ENCODE peak calls at places on chromosomes 2 and 18, in nine cellular contexts. T is breast epithelium, I is A549, A is Peyer's patch, P is thyroid gland, V is HCT116, M is tibial nerve, Z is testis, O is adrenal gland. F is an unnamed sample.

GRCh38 chr2:20050104-20050711 is 1.2 kb downstream of the LAPTM4A start:
- DNase-seq in O (no peak), M (peak), P (no peak), Z (peak), I (no peak), V (no peak), A (peak), T (no peak), F (peak)

GRCh38 chr18:22257022-22257543 is 87.7 kb downstream of the GATA6 start:
- DNase-seq in T (no peak), O (no peak), A (no peak), Z (no peak), P (no peak), M (no peak), V (no peak), I (no peak), F (peak)

GRCh38 chr18:24009651-24010333 is 4.8 kb upstream of the TTC39C start:
- DNase-seq in P (no peak), A (peak), V (no peak), Z (no peak), O (no peak), M (no peak), T (no peak), I (no peak), F (no peak)

GRCh38 chr2:121338281-121338680 is 53.3 kb upstream of the TFCP2L1 start:
- DNase-seq in V (no peak), A (no peak), M (no peak), T (no peak), I (no peak), Z (no peak), P (no peak), O (no peak), F (no peak)

GRCh38 chr2:74558284-74559230 is 4.0 kb downstream of the DOK1 start:
- DNase-seq in P (no peak), O (no peak), A (no peak), I (no peak), Z (peak), V (no peak), T (no peak), M (no peak), F (no peak)

GRCh38 chr2:212708346-212708745 is 169.7 kb upstream of the ERBB4 start:
- DNase-seq in M (peak), I (no peak), O (no peak), Z (no peak), P (no peak), V (no peak), T (no peak), A (no peak), F (no peak)

GRCh38 chr2:44342854-44343253 is 18.4 kb downstream of the PREPL start:
- DNase-seq in A (no peak), M (no peak), I (peak), T (no peak), O (no peak), V (no peak), P (peak), Z (no peak), F (peak)

GRCh38 chr2:47269316-47270232 is 114.5 kb upstream of the STPG4 start:
- DNase-seq in Z (no peak), P (peak), M (peak), V (peak), O (peak), T (no peak), A (no peak), I (peak), F (peak)

GRCh38 chr2:202815548-202816420 is 55.8 kb downstream of the ICA1L start:
- DNase-seq in Z (peak), O (no peak), V (no peak), M (peak), A (no peak), T (no peak), P (peak), I (no peak), F (no peak)

GRCh38 chr2:229083606-229084349 is 187.3 kb downstream of the PID1 start:
- DNase-seq in A (no peak), O (no peak), T (no peak), Z (no peak), M (no peak), I (no peak), P (peak), V (no peak), F (no peak)

GRCh38 chr2:233142355-233142897 is 82.3 kb downstream of the INPP5D start:
- DNase-seq in O (no peak), V (no peak), I (no peak), P (no peak), M (no peak), T (no peak), A (peak), Z (no peak), F (no peak)

GRCh38 chr2:190340369-190340768 is 3.0 kb upstream of the INPP1 start:
- DNase-seq in P (no peak), T (no peak), A (no peak), I (no peak), Z (no peak), M (no peak), O (no peak), V (peak), F (peak)

GRCh38 chr2:25358836-25359235 is 17.1 kb upstream of the DNMT3A start:
- DNase-seq in T (no peak), I (no peak), M (no peak), A (no peak), O (no peak), P (no peak), V (no peak), Z (no peak), F (no peak)

GRCh38 chr2:130355578-130356431 is at the start of gene PTPN18:
- DNase-seq in O (peak), V (peak), A (peak), M (peak), P (peak), I (peak), T (peak), Z (peak), F (peak)

GRCh38 chr18:36446059-36446458 is 148.5 kb downstream of the FHOD3 start:
- DNase-seq in O (no peak), V (no peak), M (no peak), Z (no peak), A (no peak), T (no peak), P (no peak), I (no peak), F (no peak)

GRCh38 chr2:31267437-31268120 is 33.6 kb downstream of the EHD3 start:
- DNase-seq in O (no peak), I (no peak), V (no peak), M (no peak), A (no peak), Z (no peak), P (no peak), T (no peak), F (no peak)

GRCh38 chr2:60505240-60505639 is 48.2 kb downstream of the BCL11A start:
- DNase-seq in Z (no peak), P (no peak), V (no peak), A (no peak), I (no peak), M (no peak), T (no peak), O (no peak), F (no peak)

GRCh38 chr2:172460780-172461201 is 33.4 kb downstream of the ITGA6 start:
- DNase-seq in I (no peak), O (no peak), T (no peak), Z (no peak), A (no peak), P (no peak), M (no peak), V (no peak), F (no peak)

GRCh38 chr2:134154269-134154668 is 99.6 kb upstream of the MGAT5 start:
- DNase-seq in Z (no peak), P (no peak), I (no peak), O (no peak), T (no peak), M (no peak), A (peak), V (no peak), F (no peak)

GRCh38 chr18:42113529-42114191 is 158.6 kb downstream of the PIK3C3 start:
- DNase-seq in A (no peak), O (no peak), P (no peak), M (no peak), T (no peak), Z (no peak), V (no peak), I (no peak), F (peak)

GRCh38 chr2:217820904-217821303 is 181.9 kb downstream of the TNS1 start:
- DNase-seq in M (no peak), Z (no peak), P (no peak), T (no peak), O (no peak), I (no peak), V (no peak), A (no peak), F (no peak)

GRCh38 chr18:45423664-45424063 is 191.6 kb upstream of the SLC14A2 start:
- DNase-seq in I (no peak), A (no peak), M (no peak), T (no peak), O (no peak), V (no peak), Z (no peak), P (no peak), F (no peak)

GRCh38 chr2:231707625-231708049 is 688 bp upstream of the PTMA start:
- DNase-seq in V (peak), T (peak), Z (no peak), I (no peak), O (no peak), A (peak), P (no peak), M (peak), F (peak)

GRCh38 chr18:55320399-55321255 is 267.4 kb downstream of the TCF4 start:
- DNase-seq in T (no peak), V (no peak), P (no peak), I (no peak), Z (no peak), A (no peak), O (no peak), M (no peak), F (peak)

GRCh38 chr18:76431437-76432273 is 63.4 kb downstream of the ZNF516 start:
- DNase-seq in Z (no peak), O (peak), T (no peak), V (no peak), I (no peak), A (no peak), M (no peak), P (no peak), F (no peak)

GRCh38 chr18:41326311-41326710 is 628.7 kb upstream of the PIK3C3 start:
- DNase-seq in T (no peak), P (no peak), Z (no peak), M (no peak), V (no peak), O (no peak), A (no peak), I (no peak), F (no peak)

GRCh38 chr18:37457754-37458153 is 107.8 kb downstream of the CELF4 start:
- DNase-seq in T (no peak), A (no peak), M (no peak), O (no peak), P (no peak), V (no peak), I (no peak), Z (no peak), F (no peak)

GRCh38 chr2:181252248-181253148 is 204.7 kb upstream of the ITGA4 start:
- DNase-seq in P (no peak), V (no peak), O (no peak), Z (no peak), T (no peak), A (no peak), M (no peak), I (no peak), F (no peak)

GRCh38 chr2:50066858-50067257 is 912.5 kb upstream of the FSHR start:
- DNase-seq in O (no peak), V (no peak), M (no peak), P (no peak), A (no peak), Z (no peak), T (no peak), I (no peak), F (no peak)

GRCh38 chr2:11446733-11447248 is 19.2 kb downstream of the E2F6 start:
- DNase-seq in O (peak), V (peak), M (peak), Z (peak), P (peak), A (peak), T (no peak), I (peak), F (peak)

GRCh38 chr2:1406434-1406833 is 6.8 kb upstream of the TPO start:
- DNase-seq in T (no peak), O (no peak), A (no peak), I (no peak), P (no peak), Z (no peak), M (no peak), V (no peak), F (no peak)

GRCh38 chr18:59960272-59960671 is 60.5 kb downstream of the PMAIP1 start:
- DNase-seq in P (no peak), A (no peak), T (no peak), M (no peak), Z (no peak), I (no peak), O (no peak), V (no peak), F (no peak)

GRCh38 chr2:31297751-31298150 is 63.8 kb downstream of the EHD3 start:
- DNase-seq in P (no peak), V (no peak), Z (no peak), O (no peak), A (peak), T (no peak), M (no peak), I (peak), F (no peak)

DNA sequence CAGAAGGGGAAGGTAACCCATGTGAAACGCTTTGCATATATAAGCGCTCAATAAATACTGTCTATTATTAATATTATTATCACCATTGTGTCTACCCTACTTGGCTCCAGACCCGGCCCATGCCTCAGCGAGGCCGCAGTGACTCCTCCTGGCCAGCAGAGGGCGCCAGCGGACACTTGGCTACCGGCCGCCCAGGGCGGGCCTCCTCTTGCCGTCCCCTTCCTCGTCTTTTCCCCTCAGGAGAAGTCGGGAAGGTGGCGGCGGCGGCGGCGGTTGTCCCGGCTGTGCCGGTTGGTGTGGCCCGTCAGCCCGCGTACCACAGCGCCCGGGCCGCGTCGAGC is at the start of gene AGFG1:
- DNase-seq in A (peak), P (peak), M (peak), T (peak), O (peak), Z (peak), I (peak), V (peak), F (peak)
- TF ChIP-seq POLR2A in A (peak), P (peak), M (no peak), T (no peak), O (peak), Z (no peak), I (peak), V (no peak), F (peak)

GRCh38 chr2:178923546-178923945 is 116.3 kb upstream of the TTN start:
- DNase-seq in P (no peak), M (no peak), Z (no peak), T (no peak), A (no peak), O (no peak), I (no peak), V (no peak), F (no peak)

GRCh38 chr2:178924817-178925216 is 117.6 kb upstream of the TTN start:
- DNase-seq in A (no peak), I (no peak), P (no peak), T (no peak), V (no peak), M (no peak), O (no peak), Z (no peak), F (no peak)

GRCh38 chr2:178915423-178915822 is 108.2 kb upstream of the TTN start:
- DNase-seq in O (no peak), V (no peak), I (no peak), T (no peak), P (no peak), M (no peak), Z (no peak), A (no peak), F (no peak)

GRCh38 chr2:178917555-178917954 is 110.3 kb upstream of the TTN start:
- DNase-seq in T (no peak), V (no peak), I (no peak), A (no peak), Z (no peak), P (no peak), M (no peak), O (no peak), F (no peak)

GRCh38 chr2:178920916-178921513 is 113.8 kb upstream of the TTN start:
- DNase-seq in O (no peak), T (no peak), Z (no peak), P (no peak), A (no peak), V (no peak), M (no peak), I (no peak), F (no peak)
- TF ChIP-seq POLR2A in O (no peak), T (no peak), Z (no peak), P (no peak), A (no peak), V (no peak), M (no peak), I (no peak), F (no peak)

GRCh38 chr2:27779417-27780055 is 8.0 kb downstream of the MRPL33 start:
- DNase-seq in V (no peak), P (no peak), Z (no peak), T (no peak), M (no peak), O (no peak), A (no peak), I (no peak), F (no peak)
- TF ChIP-seq POLR2A in V (no peak), P (no peak), Z (no peak), T (no peak), M (no peak), O (no peak), A (no peak), I (no peak), F (no peak)

GRCh38 chr2:241149675-241149924 is 328 bp upstream of the PASK start:
- DNase-seq in Z (no peak), P (no peak), I (no peak), M (no peak), A (no peak), O (no peak), T (no peak), V (no peak), F (no peak)

GRCh38 chr2:241148891-241149674 is at the start of gene PASK:
- DNase-seq in M (peak), T (peak), A (peak), V (peak), Z (peak), I (peak), O (peak), P (peak), F (peak)

GRCh38 chr2:241150660-241151530 is 628 bp downstream of the PPP1R7 start:
- DNase-seq in P (no peak), A (no peak), I (no peak), T (no peak), Z (peak), O (no peak), M (no peak), V (no peak), F (peak)

GRCh38 chr2:241148239-241148638 is 1.0 kb downstream of the PASK start:
- DNase-seq in A (no peak), M (no peak), Z (no peak), O (no peak), T (no peak), V (no peak), I (no peak), P (no peak), F (no peak)

GRCh38 chr2:241149925-241150659 is at the start of gene PPP1R7:
- DNase-seq in P (peak), Z (peak), I (peak), T (peak), M (peak), V (peak), O (peak), A (peak), F (peak)
- TF ChIP-seq POLR2A in P (peak), Z (peak), I (peak), T (peak), M (peak), V (peak), O (peak), A (peak), F (peak)

GRCh38 chr2:23940262-23940975 is at the start of gene UBXN2A:
- DNase-seq in I (peak), Z (peak), O (peak), A (peak), T (peak), P (peak), M (peak), V (peak), F (peak)
- TF ChIP-seq POLR2A in I (peak), Z (no peak), O (peak), A (peak), T (no peak), P (peak), M (peak), V (peak), F (peak)

DNA sequence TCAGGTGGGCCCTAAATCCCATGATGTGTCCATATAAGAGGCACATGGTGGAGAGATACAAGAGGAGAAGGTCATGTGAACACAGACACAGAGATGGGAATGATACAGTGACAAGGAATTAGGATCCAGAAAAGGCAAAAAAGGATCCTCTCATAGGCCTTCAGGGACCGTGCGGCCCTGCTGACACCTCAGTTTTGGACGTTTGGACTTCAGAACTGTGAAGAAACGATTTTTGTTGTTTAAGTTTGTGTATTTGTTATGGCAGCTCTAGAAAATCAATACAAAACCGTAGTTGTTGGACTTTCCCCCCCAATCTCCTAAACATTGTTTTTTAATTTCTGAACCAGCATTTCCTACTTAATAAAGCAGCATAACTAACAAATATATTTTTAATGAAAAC is 863.4 kb downstream of the MBD2 start:
- DNase-seq in A (no peak), Z (no peak), T (no peak), I (no peak), V (no peak), O (no peak), P (no peak), M (no peak), F (no peak)
- TF ChIP-seq POLR2A in A (no peak), Z (no peak), T (no peak), I (no peak), V (no peak), O (no peak), P (no peak), M (no peak), F (no peak)

GRCh38 chr2:9033385-9034175 is 30.1 kb upstream of the MBOAT2 start:
- DNase-seq in O (no peak), Z (no peak), V (no peak), M (no peak), T (no peak), I (no peak), P (no peak), A (no peak), F (peak)
- TF ChIP-seq POLR2A in O (no peak), Z (no peak), V (no peak), M (no peak), T (no peak), I (no peak), P (no peak), A (no peak), F (no peak)

F was measured in erythroblast.